ENCODE peak calls at places on chromosomes 5 and 9, in six cellular contexts. O is sigmoid colon, Z is transverse colon, U is Karpas-422, V is psoas muscle, F is dorsolateral prefrontal cortex. J is an unnamed sample.

GRCh38 chr9:110578575-110578895 is 1.0 kb downstream of the SVEP1 start:
- DNase-seq in O (no peak), Z (no peak), U (no peak), V (no peak), F (no peak), J (no peak)

GRCh38 chr5:144156767-144157171 is 13.7 kb downstream of the YIPF5 start:
- DNase-seq in O (no peak), Z (no peak), U (no peak), V (no peak), F (no peak), J (no peak)

GRCh38 chr5:103224118-103224893 is 34.3 kb upstream of the MACIR start:
- DNase-seq in O (no peak), Z (peak), U (peak), V (no peak), F (peak), J (no peak)

GRCh38 chr5:180777475-180777874 is 25.1 kb downstream of the MGAT1 start:
- DNase-seq in O (no peak), Z (no peak), U (no peak), V (no peak), F (no peak), J (no peak)

GRCh38 chr5:134763221-134763620 is 4.6 kb downstream of the DDX46 start:
- DNase-seq in O (no peak), Z (no peak), U (no peak), V (no peak), F (no peak), J (no peak)

GRCh38 chr9:123691904-123692303 is 238.0 kb downstream of the DENND1A start:
- DNase-seq in O (no peak), Z (no peak), U (no peak), V (no peak), F (no peak), J (no peak)

GRCh38 chr9:91274950-91275349 is 86.8 kb downstream of the AUH start:
- DNase-seq in O (no peak), Z (no peak), U (no peak), V (no peak), F (no peak), J (no peak)

GRCh38 chr5:181086410-181087229 is 44.3 kb downstream of the OR2V1 start:
- DNase-seq in O (no peak), Z (no peak), U (no peak), V (no peak), F (no peak), J (no peak)

GRCh38 chr9:4839470-4839912 is 46.7 kb downstream of the RCL1 start:
- DNase-seq in O (no peak), Z (no peak), U (no peak), V (no peak), F (no peak), J (no peak)

GRCh38 chr9:86792136-86792535 is 155.2 kb downstream of the GAS1 start:
- DNase-seq in O (no peak), Z (no peak), U (no peak), V (no peak), F (no peak), J (no peak)

GRCh38 chr5:79552984-79553383 is 39.0 kb upstream of the HOMER1 start:
- DNase-seq in O (no peak), Z (no peak), U (no peak), V (no peak), F (no peak), J (no peak)

GRCh38 chr5:144144956-144145751 is 25.3 kb downstream of the YIPF5 start:
- DNase-seq in O (no peak), Z (no peak), U (no peak), V (no peak), F (no peak), J (no peak)

GRCh38 chr5:95962785-95963184 is 1.1 kb upstream of the ELL2 start:
- DNase-seq in O (no peak), Z (no peak), U (no peak), V (no peak), F (no peak), J (no peak)

GRCh38 chr5:86968311-86968753 is 299.4 kb upstream of the RASA1 start:
- DNase-seq in O (no peak), Z (no peak), U (peak), V (peak), F (no peak), J (no peak)

GRCh38 chr9:130205912-130206311 is 33.7 kb downstream of the NCS1 start:
- DNase-seq in O (no peak), Z (no peak), U (no peak), V (no peak), F (no peak), J (no peak)

GRCh38 chr9:16721972-16722371 is 148.5 kb downstream of the BNC2 start:
- DNase-seq in O (peak), Z (peak), U (no peak), V (peak), F (no peak), J (no peak)

GRCh38 chr9:38437193-38437823 is 13.1 kb upstream of the IGFBPL1 start:
- DNase-seq in O (no peak), Z (peak), U (no peak), V (no peak), F (no peak), J (no peak)

GRCh38 chr9:125421156-125421555 is 159.5 kb downstream of the GAPVD1 start:
- DNase-seq in O (no peak), Z (no peak), U (no peak), V (no peak), F (no peak), J (no peak)

GRCh38 chr9:29830815-29831214 is 2257.5 kb upstream of the C9orf72 start:
- DNase-seq in O (no peak), Z (peak), U (no peak), V (no peak), F (no peak), J (no peak)

GRCh38 chr9:102035929-102036328 is 297.5 kb upstream of the GRIN3A start:
- DNase-seq in O (no peak), Z (no peak), U (no peak), V (no peak), F (no peak), J (no peak)

GRCh38 chr9:97502984-97503861 is 1.8 kb downstream of the TMOD1 start:
- DNase-seq in O (no peak), Z (no peak), U (no peak), V (no peak), F (no peak), J (no peak)

GRCh38 chr5:79093762-79094161 is 17.8 kb upstream of the BHMT start:
- DNase-seq in O (no peak), Z (no peak), U (no peak), V (no peak), F (no peak), J (no peak)

GRCh38 chr9:121939643-121940042 is 153.5 kb downstream of the TTLL11 start:
- DNase-seq in O (no peak), Z (no peak), U (peak), V (no peak), F (no peak), J (no peak)

GRCh38 chr5:97618721-97619120 is 435.7 kb upstream of the RIOK2 start:
- DNase-seq in O (no peak), Z (no peak), U (no peak), V (no peak), F (no peak), J (no peak)

DNA sequence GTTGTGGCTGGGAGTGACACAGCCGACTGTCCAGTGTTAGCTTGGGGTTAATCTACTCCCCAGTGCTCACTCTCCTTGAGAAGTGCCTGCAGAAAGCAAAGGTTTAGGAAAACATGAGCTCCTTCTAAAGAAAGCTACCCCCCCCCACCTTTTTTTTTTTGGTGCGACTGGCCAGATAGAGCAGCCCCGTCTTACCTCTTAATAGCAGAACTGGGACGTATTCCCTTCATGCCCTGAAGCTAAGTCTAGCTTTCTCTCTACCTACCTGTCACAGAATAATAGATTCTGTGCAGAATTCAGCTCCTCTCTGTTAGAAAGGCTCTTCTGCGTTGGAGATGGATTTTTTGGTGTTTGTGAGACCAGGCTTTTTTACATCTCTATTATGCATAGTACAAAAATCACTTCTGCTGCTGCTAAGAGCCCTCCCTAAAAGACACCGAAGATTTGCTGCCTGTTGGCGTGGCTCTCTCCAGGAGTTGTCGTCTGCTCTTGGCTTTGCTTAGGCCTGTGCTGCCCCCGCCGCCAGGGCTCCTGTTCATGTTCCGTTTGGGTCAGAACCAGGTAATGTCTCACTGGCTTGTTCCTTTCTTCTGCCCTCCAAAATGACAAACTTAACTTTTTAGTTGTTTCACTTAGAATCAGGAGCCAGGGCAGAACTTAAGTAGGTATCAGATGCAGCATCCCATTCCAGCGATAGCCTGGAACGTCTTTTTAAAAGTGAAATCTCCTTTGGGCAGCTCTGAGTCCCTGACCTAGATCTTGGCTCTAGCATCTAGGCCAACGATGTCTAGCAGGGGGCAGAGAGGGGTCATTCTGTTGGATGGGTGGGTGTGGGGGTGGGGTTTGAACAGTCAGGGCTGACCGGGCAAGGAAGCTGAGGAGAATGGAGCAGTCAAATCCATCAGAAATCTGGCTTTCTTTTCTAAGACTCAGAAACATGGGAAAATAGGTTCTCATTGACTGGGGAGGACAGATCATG is 2.5 kb downstream of the TRIO start:
- DNase-seq in O (no peak), Z (no peak), U (no peak), V (no peak), F (no peak), J (no peak)
- H3K27ac ChIP-seq in O (peak), Z (peak), U (no peak), V (peak), F (peak), J (peak)

GRCh38 chr9:134635431-134636141 is 6.0 kb upstream of the COL5A1 start:
- DNase-seq in O (peak), Z (no peak), U (no peak), V (no peak), F (no peak), J (no peak)
- H3K27ac ChIP-seq in O (no peak), Z (no peak), U (no peak), V (no peak), F (no peak), J (no peak)

DNA sequence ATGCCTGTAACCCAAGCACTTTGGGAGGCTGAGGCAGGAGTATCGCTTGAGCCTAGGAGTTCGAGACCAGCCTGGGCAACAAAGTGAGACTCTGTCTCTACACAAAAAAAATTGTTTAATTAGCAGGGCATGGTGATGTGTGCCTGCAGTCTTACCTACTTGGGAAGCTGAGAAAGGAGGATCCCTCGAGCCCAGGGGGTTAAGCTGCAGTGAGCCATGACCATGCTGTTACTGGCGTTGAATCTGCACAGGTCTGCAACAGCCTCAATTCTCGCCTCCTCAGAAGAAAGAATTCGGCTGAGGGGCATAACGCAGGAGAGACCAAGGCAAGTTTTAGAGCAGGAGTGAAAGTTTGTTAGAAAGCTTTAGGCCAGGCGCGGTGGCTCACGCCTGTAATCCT is 18.0 kb downstream of the CCT5 start:
- DNase-seq in O (no peak), Z (no peak), U (no peak), V (no peak), F (no peak), J (no peak)
- H3K27ac ChIP-seq in O (no peak), Z (no peak), U (no peak), V (peak), F (no peak), J (no peak)

GRCh38 chr5:112275671-112276070 is 143.4 kb downstream of the EPB41L4A start:
- DNase-seq in O (no peak), Z (no peak), U (peak), V (no peak), F (no peak), J (no peak)
- H3K27ac ChIP-seq in O (no peak), Z (no peak), U (peak), V (no peak), F (no peak), J (no peak)

GRCh38 chr5:92942762-92943161 is 638.3 kb downstream of the NR2F1-AS1 start:
- DNase-seq in O (no peak), Z (no peak), U (no peak), V (no peak), F (no peak), J (no peak)

GRCh38 chr5:92941806-92942205 is 639.2 kb downstream of the NR2F1-AS1 start:
- DNase-seq in O (no peak), Z (no peak), U (no peak), V (no peak), F (no peak), J (no peak)

GRCh38 chr5:92944337-92944736 is 636.7 kb downstream of the NR2F1-AS1 start:
- DNase-seq in O (no peak), Z (no peak), U (no peak), V (no peak), F (no peak), J (no peak)

GRCh38 chr5:92944903-92945629 is 636.0 kb downstream of the NR2F1-AS1 start:
- DNase-seq in O (no peak), Z (no peak), U (no peak), V (no peak), F (no peak), J (no peak)

GRCh38 chr5:92939428-92939827 is 641.6 kb downstream of the NR2F1-AS1 start:
- DNase-seq in O (no peak), Z (no peak), U (no peak), V (no peak), F (no peak), J (no peak)
- H3K27ac ChIP-seq in O (no peak), Z (no peak), U (no peak), V (no peak), F (no peak), J (no peak)

GRCh38 chr9:81874228-81874627 is 54.0 kb upstream of the SPATA31D4 start:
- DNase-seq in O (no peak), Z (no peak), U (no peak), V (no peak), F (no peak), J (no peak)
- H3K27ac ChIP-seq in O (no peak), Z (peak), U (no peak), V (no peak), F (no peak), J (no peak)

DNA sequence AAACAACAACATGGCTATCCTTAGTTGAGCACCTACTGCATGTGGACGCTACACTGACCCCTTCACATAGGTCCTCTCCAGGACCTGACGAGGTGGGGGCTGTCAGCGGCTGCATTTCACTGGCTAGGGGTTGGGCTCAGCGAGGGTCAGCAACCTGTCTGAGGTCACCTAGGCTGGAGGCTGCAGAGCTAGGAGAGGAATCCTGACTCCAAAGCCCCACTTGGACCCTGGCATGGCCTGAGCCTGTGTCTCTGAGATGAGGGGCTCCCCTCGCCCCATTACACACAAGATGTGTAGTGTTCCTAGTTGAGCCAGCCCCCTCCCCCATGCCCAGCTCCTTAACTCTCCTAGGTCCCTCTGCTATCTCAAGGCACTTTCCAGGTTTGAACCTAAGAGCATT is 15.6 kb downstream of the CXXC5 start:
- DNase-seq in O (no peak), Z (no peak), U (no peak), V (no peak), F (no peak), J (no peak)
- H3K27ac ChIP-seq in O (peak), Z (no peak), U (no peak), V (peak), F (peak), J (no peak)

GRCh38 chr5:139696894-139697658 is 48.9 kb downstream of the CXXC5 start:
- DNase-seq in O (peak), Z (peak), U (no peak), V (peak), F (peak), J (no peak)

GRCh38 chr5:139694556-139695182 is 46.5 kb downstream of the CXXC5 start:
- DNase-seq in O (no peak), Z (no peak), U (no peak), V (no peak), F (no peak), J (no peak)

GRCh38 chr5:139693676-139694364 is 45.7 kb downstream of the CXXC5 start:
- DNase-seq in O (no peak), Z (no peak), U (no peak), V (no peak), F (no peak), J (no peak)

GRCh38 chr5:139696167-139696893 is 48.2 kb downstream of the CXXC5 start:
- DNase-seq in O (peak), Z (no peak), U (no peak), V (no peak), F (no peak), J (peak)

GRCh38 chr5:139695183-139695573 is 47.0 kb downstream of the CXXC5 start:
- DNase-seq in O (no peak), Z (no peak), U (no peak), V (no peak), F (no peak), J (no peak)
- H3K27ac ChIP-seq in O (no peak), Z (no peak), U (no peak), V (no peak), F (no peak), J (no peak)

DNA sequence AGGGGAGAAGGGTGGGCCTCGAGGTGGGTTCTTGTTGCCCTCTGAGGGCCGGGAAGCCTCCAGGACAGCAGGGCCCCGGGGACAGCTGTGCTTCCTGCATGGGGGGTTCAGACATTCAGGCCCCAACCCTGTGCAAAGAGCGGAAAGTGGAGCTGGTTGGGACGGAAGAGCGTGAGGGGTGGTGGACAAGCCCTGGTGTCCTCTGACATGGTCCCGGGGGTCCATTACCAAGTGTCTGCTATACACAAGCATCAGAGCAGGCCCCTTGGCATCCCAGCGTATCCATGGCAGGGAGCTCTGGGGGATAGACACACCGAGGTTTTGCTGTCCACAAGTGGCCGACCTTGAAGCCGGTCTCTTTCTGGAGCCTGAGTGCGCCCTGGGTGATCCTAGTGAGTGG is 9.3 kb downstream of the PLPP7 start:
- DNase-seq in O (no peak), Z (no peak), U (no peak), V (no peak), F (no peak), J (no peak)
- H3K27ac ChIP-seq in O (no peak), Z (no peak), U (no peak), V (peak), F (no peak), J (no peak)